ENCODE peak calls at places on chromosomes 12 and 14, in five cellular contexts. E, V, P, B and M are unnamed samples.

GRCh38 chr14:31124197-31124596 is 83.4 kb downstream of the HECTD1 start:
- DNase-seq in P (no peak), B (no peak), V (no peak), E (no peak), M (no peak)

GRCh38 chr12:99647453-99647852 is at the start of gene GARIN6:
- DNase-seq in V (no peak), B (no peak), E (no peak), P (no peak), M (no peak)

GRCh38 chr14:74977901-74978385 is 22.5 kb upstream of the PGF start:
- DNase-seq in B (no peak), E (no peak), V (no peak), P (no peak), M (no peak)

GRCh38 chr12:116339800-116340371 is 62.4 kb upstream of the MED13L start:
- DNase-seq in P (no peak), E (no peak), V (no peak), B (no peak), M (no peak)

GRCh38 chr12:75116611-75117010 is 93.0 kb downstream of the KCNC2 start:
- DNase-seq in V (no peak), P (no peak), E (no peak), B (no peak), M (no peak)

GRCh38 chr12:112924986-112925385 is 13.3 kb upstream of the OAS3 start:
- DNase-seq in V (no peak), B (no peak), P (no peak), E (no peak), M (no peak)

GRCh38 chr14:75443203-75443969 is 15.6 kb downstream of the JDP2 start:
- DNase-seq in B (no peak), E (no peak), V (no peak), P (no peak), M (no peak)

GRCh38 chr12:89414322-89414721 is 62.0 kb upstream of the DUSP6 start:
- DNase-seq in P (no peak), B (no peak), V (no peak), E (no peak), M (no peak)

GRCh38 chr12:27161458-27162228 is 79.3 kb upstream of the C12orf71 start:
- DNase-seq in P (no peak), B (no peak), E (no peak), V (no peak), M (no peak)

GRCh38 chr14:59629384-59630158 is 53.0 kb upstream of the CCDC175 start:
- DNase-seq in E (no peak), V (no peak), P (no peak), B (no peak), M (no peak)

GRCh38 chr14:102759416-102759815 is 17.8 kb upstream of the TRAF3 start:
- DNase-seq in V (peak), E (no peak), B (no peak), P (no peak), M (no peak)

GRCh38 chr12:121649819-121650353 is 19.6 kb downstream of the MORN3 start:
- DNase-seq in E (no peak), P (no peak), V (no peak), B (no peak), M (no peak)

GRCh38 chr12:62749586-62749985 is 185.4 kb downstream of the PPM1H start:
- DNase-seq in B (no peak), P (no peak), E (no peak), V (no peak), M (no peak)

GRCh38 chr14:73728106-73729014 is 14.2 kb upstream of the PNMA1 start:
- DNase-seq in P (peak), V (peak), E (peak), B (peak), M (peak)

GRCh38 chr12:126998747-126999285 is 1268.2 kb upstream of the TMEM132C start:
- DNase-seq in E (no peak), V (no peak), P (no peak), B (no peak), M (no peak)

GRCh38 chr12:131699434-131699833 is 11.5 kb upstream of the SFSWAP start:
- DNase-seq in E (no peak), P (no peak), V (no peak), B (no peak), M (no peak)

GRCh38 chr14:55514819-55515470 is 65.1 kb upstream of the KTN1 start:
- DNase-seq in E (no peak), V (no peak), P (no peak), B (no peak), M (no peak)

GRCh38 chr14:22982013-22982476 is 306 bp downstream of the AJUBA start:
- DNase-seq in E (no peak), V (peak), B (peak), P (no peak), M (no peak)

GRCh38 chr12:27521066-27521465 is 2.9 kb upstream of the PPFIBP1 start:
- DNase-seq in B (peak), P (peak), E (no peak), V (peak), M (peak)

GRCh38 chr12:62933220-62933870 is 1.6 kb downstream of the PPM1H start:
- DNase-seq in V (peak), B (peak), E (no peak), P (peak), M (no peak)

GRCh38 chr12:71456316-71456715 is 16.7 kb downstream of the LGR5 start:
- DNase-seq in V (no peak), B (no peak), P (no peak), E (no peak), M (no peak)

GRCh38 chr14:34785223-34786006 is 71.0 kb upstream of the CFL2 start:
- DNase-seq in P (no peak), V (no peak), B (no peak), E (no peak), M (no peak)

GRCh38 chr12:12439636-12440035 is 82.8 kb downstream of the BORCS5 start:
- DNase-seq in P (no peak), B (no peak), V (no peak), E (no peak), M (no peak)

GRCh38 chr12:1795785-1796514 is 24.4 kb upstream of the LRTM2 start:
- DNase-seq in V (peak), E (peak), P (peak), B (peak), M (peak)

GRCh38 chr12:124630791-124631313 is 63.4 kb upstream of the NCOR2 start:
- DNase-seq in V (no peak), B (no peak), P (no peak), E (no peak), M (no peak)

GRCh38 chr12:5344131-5344530 is 87.8 kb upstream of the NTF3 start:
- DNase-seq in P (no peak), V (no peak), B (no peak), E (no peak), M (no peak)

GRCh38 chr12:24821691-24822090 is 127.2 kb downstream of the BCAT1 start:
- DNase-seq in P (no peak), B (no peak), E (no peak), V (no peak), M (no peak)